ENCODE peak calls at places on chromosomes 12 and 14, in five cellular contexts. C is mammary epithelial cell, G is ovary, T is lung, V is cardiac fibroblast. N is an unnamed sample.
A peak's percentile ranks its signal among the peaks of the same experiment; 100 is the strongest.

GRCh38 chr14:99649219-99649618 is 4.3 kb downstream of the HHIPL1 start:
- DNase-seq in G (no peak), C (peak; percentile 30), T (no peak), V (peak; percentile 61), N (peak; percentile 53)

GRCh38 chr12:96401061-96401871 is 1.0 kb upstream of the CDK17 start:
- DNase-seq in V (peak; percentile 91), C (peak; percentile 69), G (peak; percentile 45), T (no peak), N (peak; percentile 84)

GRCh38 chr12:104738841-104739642 is 219.0 kb downstream of the SLC41A2 start:
- DNase-seq in G (no peak), V (no peak), C (no peak), T (no peak), N (no peak)

GRCh38 chr12:88931598-88931997 is 351.3 kb upstream of the KITLG start:
- DNase-seq in V (no peak), T (no peak), G (no peak), C (no peak), N (no peak)

GRCh38 chr12:40137252-40137651 is 31.4 kb upstream of the SLC2A13 start:
- DNase-seq in G (no peak), C (peak; percentile 66), V (peak; percentile 59), T (no peak), N (peak; percentile 6)

GRCh38 chr12:77047341-77048202 is 17.8 kb downstream of the E2F7 start:
- DNase-seq in T (no peak), C (no peak), G (no peak), V (no peak), N (peak; percentile 31)

GRCh38 chr14:105391541-105391940 is 6.8 kb upstream of the TEX22 start:
- DNase-seq in V (no peak), G (no peak), C (no peak), T (no peak), N (no peak)

GRCh38 chr12:29517265-29517664 is 19.8 kb upstream of the OVCH1 start:
- DNase-seq in C (no peak), G (no peak), T (no peak), V (no peak), N (no peak)

GRCh38 chr12:57138526-57139272 is 8.7 kb downstream of the LRP1-AS start:
- DNase-seq in T (peak; percentile 71), G (peak; percentile 80), V (peak; percentile 48), C (no peak), N (peak; percentile 76)

DNA sequence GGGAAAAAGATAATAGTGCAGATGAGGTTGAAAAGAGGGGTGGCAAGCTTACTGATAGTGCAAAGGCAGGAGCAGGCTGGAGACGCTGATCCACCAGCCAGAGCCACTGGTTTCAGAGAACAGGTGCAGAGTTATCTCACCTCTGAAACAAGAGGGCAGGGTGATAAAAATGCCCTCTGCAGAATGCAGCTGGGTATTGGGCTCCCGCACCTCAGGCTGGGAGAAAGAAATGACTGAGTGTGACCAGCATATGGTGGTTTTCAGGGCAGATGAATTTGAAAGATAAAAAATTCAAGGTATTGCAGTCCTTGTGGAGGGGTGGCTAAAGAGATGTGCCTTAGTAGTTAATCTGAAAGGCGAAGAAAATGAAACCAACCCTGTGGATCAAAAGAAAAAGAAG is 2.9 kb upstream of the TMEM30B start:
- DNase-seq in C (no peak), T (no peak), G (no peak), V (no peak), N (no peak)
- H3K4me3 ChIP-seq in C (no peak overlapping the region), T (no peak overlapping the region), G (no peak overlapping the region), V (no peak overlapping the region), N (no peak overlapping the region)

DNA sequence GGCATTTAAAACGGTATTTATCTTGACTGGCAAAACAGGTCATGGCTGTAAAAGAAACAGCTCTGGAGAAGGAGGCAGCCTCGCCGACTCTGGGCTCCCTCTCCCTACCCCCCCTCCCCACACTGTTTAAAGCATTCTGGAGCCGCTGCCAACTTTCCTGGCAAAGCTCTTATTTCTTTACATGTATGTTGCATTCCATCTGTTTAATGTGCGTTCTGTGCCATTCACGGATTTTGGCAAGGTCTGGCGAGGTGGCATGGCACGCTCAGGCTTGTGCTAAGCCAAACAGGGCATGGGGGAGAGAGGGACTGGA is 41.2 kb upstream of the MED13L start:
- DNase-seq in T (no peak), C (no peak), G (no peak), V (no peak), N (no peak)
- TF ChIP-seq CTCF in T (no peak), C (no peak), G (no peak), V (no peak), N (no peak)

GRCh38 chr14:71753126-71753830 is 179.0 kb upstream of the RGS6 start:
- DNase-seq in C (peak; percentile 68), G (peak; percentile 92), V (peak; percentile 95), T (peak; percentile 89), N (peak; percentile 82)
- H3K4me3 ChIP-seq in C (no peak overlapping the region), G (no peak overlapping the region), V (peak overlapping the region; percentile 12), T (no peak overlapping the region), N (peak overlapping the region; percentile 35)

GRCh38 chr14:91419044-91419397 is 1.4 kb upstream of the CCDC88C start:
- DNase-seq in V (no peak), G (no peak), T (no peak), C (no peak), N (no peak)
- TF ChIP-seq CTCF in V (no peak), G (no peak), T (no peak), C (no peak), N (no peak)

GRCh38 chr12:49903351-49903699 is 375 bp downstream of the FAIM2 start:
- DNase-seq in C (no peak), T (no peak), V (no peak), G (peak; percentile 35), N (no peak)

GRCh38 chr12:49902399-49903350 is 1.0 kb downstream of the FAIM2 start:
- DNase-seq in G (peak; percentile 29), C (no peak), V (no peak), T (no peak), N (no peak)

GRCh38 chr12:49901986-49902385 is 1.7 kb downstream of the FAIM2 start:
- DNase-seq in C (no peak), V (no peak), T (no peak), G (peak; percentile 22), N (no peak)

GRCh38 chr12:49904601-49905000 is 901 bp upstream of the FAIM2 start:
- DNase-seq in T (no peak), C (no peak), G (no peak), V (no peak), N (no peak)

GRCh38 chr12:49903700-49904423 is at the start of gene FAIM2:
- DNase-seq in G (peak; percentile 75), C (no peak), T (no peak), V (peak; percentile 42), N (peak; percentile 73)
- H3K4me3 ChIP-seq in G (peak within 1 kb of the TSS; percentile 37), C (no peak within 1 kb of the TSS), T (no peak within 1 kb of the TSS), V (peak within 1 kb of the TSS; percentile 47), N (peak within 1 kb of the TSS; percentile 56)

GRCh38 chr14:88437659-88438058 is 52.2 kb downstream of the SPATA7 start:
- DNase-seq in G (no peak), C (no peak), T (no peak), V (peak; percentile 16), N (no peak)
- TF ChIP-seq CTCF in G (no peak), C (no peak), T (no peak), V (peak; percentile 21), N (no peak)